ENCODE peak calls at places on chromosomes 5 and 9, in nine cellular contexts. One of them, this sample, is unnamed.
A peak's percentile ranks its signal among the peaks of the same experiment; 100 is the strongest.

GRCh38 chr5:80189701-80190100 is 66.1 kb downstream of the SERINC5 start:
- DNase-seq in prostate gland: no peak
- DNase-seq in vagina: no peak
- DNase-seq in heart right ventricle: no peak
- DNase-seq in Peyer's patch: no peak
- DNase-seq in psoas muscle: no peak
- DNase-seq in left lung: no peak
- DNase-seq in SK-N-SH: no peak
- DNase-seq in upper lobe of right lung: no peak
- DNase-seq in this sample: no peak

GRCh38 chr5:171445910-171446516 is 26.6 kb downstream of the FGF18 start:
- DNase-seq in vagina: no peak
- DNase-seq in heart right ventricle: peak; percentile 44
- DNase-seq in SK-N-SH: no peak
- DNase-seq in psoas muscle: peak; percentile 67
- DNase-seq in left lung: peak; percentile 46
- DNase-seq in upper lobe of right lung: no peak
- DNase-seq in Peyer's patch: no peak
- DNase-seq in prostate gland: no peak
- DNase-seq in this sample: no peak

GRCh38 chr5:67493676-67494075 is 297.1 kb upstream of the CD180 start:
- DNase-seq in SK-N-SH: peak; percentile 17
- DNase-seq in Peyer's patch: peak; percentile 58
- DNase-seq in prostate gland: peak; percentile 38
- DNase-seq in psoas muscle: peak; percentile 30
- DNase-seq in vagina: no peak
- DNase-seq in upper lobe of right lung: no peak
- DNase-seq in left lung: peak; percentile 38
- DNase-seq in heart right ventricle: peak; percentile 13
- DNase-seq in this sample: no peak

GRCh38 chr5:177495243-177496060 is 2.0 kb downstream of the PDLIM7 start:
- DNase-seq in prostate gland: no peak
- DNase-seq in heart right ventricle: peak; percentile 63
- DNase-seq in vagina: no peak
- DNase-seq in left lung: peak; percentile 77
- DNase-seq in SK-N-SH: peak; percentile 48
- DNase-seq in upper lobe of right lung: peak; percentile 72
- DNase-seq in psoas muscle: peak; percentile 67
- DNase-seq in Peyer's patch: no peak
- DNase-seq in this sample: no peak

GRCh38 chr5:145236127-145236526 is 599.0 kb downstream of the PRELID2 start:
- DNase-seq in upper lobe of right lung: no peak
- DNase-seq in Peyer's patch: no peak
- DNase-seq in left lung: no peak
- DNase-seq in prostate gland: no peak
- DNase-seq in SK-N-SH: no peak
- DNase-seq in heart right ventricle: no peak
- DNase-seq in psoas muscle: no peak
- DNase-seq in vagina: no peak
- DNase-seq in this sample: no peak

GRCh38 chr9:121561385-121562222 is 62.0 kb upstream of the GGTA1 start:
- DNase-seq in vagina: no peak
- DNase-seq in upper lobe of right lung: no peak
- DNase-seq in psoas muscle: no peak
- DNase-seq in SK-N-SH: peak; percentile 57
- DNase-seq in Peyer's patch: no peak
- DNase-seq in heart right ventricle: no peak
- DNase-seq in prostate gland: no peak
- DNase-seq in left lung: no peak
- DNase-seq in this sample: no peak

GRCh38 chr5:112186401-112186990 is 232.6 kb downstream of the EPB41L4A start:
- DNase-seq in Peyer's patch: no peak
- DNase-seq in vagina: no peak
- DNase-seq in heart right ventricle: no peak
- DNase-seq in prostate gland: no peak
- DNase-seq in psoas muscle: no peak
- DNase-seq in SK-N-SH: peak; percentile 44
- DNase-seq in left lung: no peak
- DNase-seq in upper lobe of right lung: no peak
- DNase-seq in this sample: no peak

GRCh38 chr5:177478711-177479646 is 5.5 kb upstream of the DBN1 start:
- DNase-seq in Peyer's patch: no peak
- DNase-seq in left lung: peak; percentile 80
- DNase-seq in upper lobe of right lung: peak; percentile 86
- DNase-seq in heart right ventricle: peak; percentile 88
- DNase-seq in prostate gland: peak; percentile 82
- DNase-seq in SK-N-SH: peak; percentile 73
- DNase-seq in psoas muscle: peak; percentile 86
- DNase-seq in vagina: no peak
- DNase-seq in this sample: no peak

GRCh38 chr9:86713970-86714369 is 233.3 kb downstream of the GAS1 start:
- DNase-seq in heart right ventricle: no peak
- DNase-seq in vagina: no peak
- DNase-seq in left lung: no peak
- DNase-seq in prostate gland: no peak
- DNase-seq in upper lobe of right lung: no peak
- DNase-seq in SK-N-SH: no peak
- DNase-seq in Peyer's patch: no peak
- DNase-seq in psoas muscle: no peak
- DNase-seq in this sample: no peak

GRCh38 chr9:73684601-73685000 is 532.9 kb downstream of the ANXA1 start:
- DNase-seq in prostate gland: no peak
- DNase-seq in psoas muscle: no peak
- DNase-seq in Peyer's patch: no peak
- DNase-seq in SK-N-SH: no peak
- DNase-seq in heart right ventricle: no peak
- DNase-seq in upper lobe of right lung: no peak
- DNase-seq in left lung: no peak
- DNase-seq in vagina: no peak
- DNase-seq in this sample: no peak

GRCh38 chr9:73689091-73689870 is 537.6 kb downstream of the ANXA1 start:
- DNase-seq in SK-N-SH: no peak
- DNase-seq in Peyer's patch: no peak
- DNase-seq in heart right ventricle: no peak
- DNase-seq in upper lobe of right lung: no peak
- DNase-seq in psoas muscle: no peak
- DNase-seq in left lung: no peak
- DNase-seq in prostate gland: no peak
- DNase-seq in vagina: no peak
- DNase-seq in this sample: no peak

GRCh38 chr9:73680831-73681230 is 529.2 kb downstream of the ANXA1 start:
- DNase-seq in heart right ventricle: no peak
- DNase-seq in vagina: no peak
- DNase-seq in SK-N-SH: no peak
- DNase-seq in psoas muscle: no peak
- DNase-seq in prostate gland: no peak
- DNase-seq in left lung: no peak
- DNase-seq in Peyer's patch: no peak
- DNase-seq in upper lobe of right lung: no peak
- DNase-seq in this sample: no peak

GRCh38 chr9:73685786-73686185 is 534.1 kb downstream of the ANXA1 start:
- DNase-seq in prostate gland: no peak
- DNase-seq in psoas muscle: no peak
- DNase-seq in heart right ventricle: no peak
- DNase-seq in upper lobe of right lung: no peak
- DNase-seq in Peyer's patch: no peak
- DNase-seq in SK-N-SH: no peak
- DNase-seq in vagina: no peak
- DNase-seq in left lung: no peak
- DNase-seq in this sample: no peak

GRCh38 chr9:73683862-73684591 is 532.4 kb downstream of the ANXA1 start:
- DNase-seq in upper lobe of right lung: no peak
- DNase-seq in prostate gland: peak; percentile 7
- DNase-seq in left lung: no peak
- DNase-seq in SK-N-SH: peak; percentile 1
- DNase-seq in vagina: no peak
- DNase-seq in psoas muscle: no peak
- DNase-seq in Peyer's patch: no peak
- DNase-seq in heart right ventricle: no peak
- DNase-seq in this sample: no peak
- H3K27ac ChIP-seq in upper lobe of right lung: no peak overlapping the region
- H3K27ac ChIP-seq in prostate gland: no peak overlapping the region
- H3K27ac ChIP-seq in left lung: no peak overlapping the region
- H3K27ac ChIP-seq in SK-N-SH: no peak overlapping the region
- H3K27ac ChIP-seq in vagina: no peak overlapping the region
- H3K27ac ChIP-seq in psoas muscle: no peak overlapping the region
- H3K27ac ChIP-seq in Peyer's patch: no peak overlapping the region
- H3K27ac ChIP-seq in heart right ventricle: no peak overlapping the region
- H3K27ac ChIP-seq in this sample: no peak overlapping the region

DNA sequence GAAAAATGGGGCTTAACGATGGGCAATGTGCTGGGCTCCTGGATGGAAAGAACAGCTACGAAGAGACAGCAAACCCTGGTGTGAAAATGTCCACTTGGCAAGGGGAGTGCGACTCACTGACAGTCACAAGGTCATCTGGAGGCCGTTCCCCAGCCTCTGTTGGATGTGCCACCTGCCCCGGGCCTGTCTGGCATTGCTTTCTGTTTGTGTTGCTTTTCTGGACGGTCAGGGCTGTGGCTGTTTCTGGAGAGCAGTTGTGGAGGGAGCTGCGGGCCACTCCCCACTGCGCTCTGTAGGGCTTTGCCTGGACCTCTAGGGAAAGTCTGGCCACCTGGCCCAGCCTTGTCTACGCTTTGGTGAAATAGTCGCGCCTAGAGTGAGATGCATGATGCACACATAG is 185.3 kb downstream of the IRX1 start:
- DNase-seq in psoas muscle: no peak
- DNase-seq in prostate gland: no peak
- DNase-seq in Peyer's patch: no peak
- DNase-seq in vagina: no peak
- DNase-seq in upper lobe of right lung: no peak
- DNase-seq in heart right ventricle: no peak
- DNase-seq in SK-N-SH: no peak
- DNase-seq in left lung: no peak
- DNase-seq in this sample: no peak
- TF ChIP-seq CTCF in psoas muscle: no peak
- TF ChIP-seq CTCF in prostate gland: no peak
- TF ChIP-seq CTCF in Peyer's patch: no peak
- TF ChIP-seq CTCF in vagina: no peak
- TF ChIP-seq CTCF in upper lobe of right lung: no peak
- TF ChIP-seq CTCF in heart right ventricle: no peak
- TF ChIP-seq CTCF in SK-N-SH: no peak
- TF ChIP-seq CTCF in left lung: no peak
- TF ChIP-seq CTCF in this sample: no peak

GRCh38 chr9:36134761-36135505 is 1.6 kb upstream of the GLIPR2 start:
- DNase-seq in Peyer's patch: peak; percentile 12
- DNase-seq in upper lobe of right lung: no peak
- DNase-seq in psoas muscle: no peak
- DNase-seq in SK-N-SH: no peak
- DNase-seq in prostate gland: no peak
- DNase-seq in vagina: no peak
- DNase-seq in left lung: no peak
- DNase-seq in heart right ventricle: no peak
- DNase-seq in this sample: no peak
- H3K4me3 ChIP-seq in Peyer's patch: no peak overlapping the region
- H3K4me3 ChIP-seq in upper lobe of right lung: no peak overlapping the region
- H3K4me3 ChIP-seq in psoas muscle: no peak overlapping the region
- H3K4me3 ChIP-seq in SK-N-SH: no peak overlapping the region
- H3K4me3 ChIP-seq in prostate gland: no peak overlapping the region
- H3K4me3 ChIP-seq in vagina: no peak overlapping the region
- H3K4me3 ChIP-seq in left lung: no peak overlapping the region
- H3K4me3 ChIP-seq in heart right ventricle: no peak overlapping the region
- H3K4me3 ChIP-seq in this sample: no peak overlapping the region

DNA sequence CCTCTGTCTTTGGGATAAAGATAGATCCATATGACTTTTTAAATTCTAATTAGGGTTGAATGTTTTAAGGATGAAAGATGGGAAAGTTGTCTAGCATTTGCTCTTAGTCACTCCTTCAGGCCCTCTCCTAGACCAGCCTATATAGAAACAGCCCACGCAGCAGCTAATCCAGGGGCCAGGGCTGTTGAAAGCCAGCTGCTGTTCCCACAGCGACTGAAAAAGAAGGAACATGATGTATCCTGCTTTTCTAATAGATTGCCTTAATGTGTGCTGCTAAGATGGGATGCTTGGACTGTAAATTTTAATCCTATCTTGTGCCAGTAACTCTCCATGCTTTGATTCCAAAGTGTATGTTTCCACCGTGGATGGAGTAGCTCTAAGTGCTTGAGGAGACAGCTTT is 33.0 kb downstream of the SLC36A1 start:
- DNase-seq in psoas muscle: no peak
- DNase-seq in heart right ventricle: no peak
- DNase-seq in SK-N-SH: no peak
- DNase-seq in prostate gland: no peak
- DNase-seq in upper lobe of right lung: no peak
- DNase-seq in Peyer's patch: no peak
- DNase-seq in vagina: no peak
- DNase-seq in left lung: no peak
- DNase-seq in this sample: no peak
- H3K27ac ChIP-seq in psoas muscle: peak overlapping the region; percentile 64
- H3K27ac ChIP-seq in heart right ventricle: peak overlapping the region; percentile 76
- H3K27ac ChIP-seq in SK-N-SH: no peak overlapping the region
- H3K27ac ChIP-seq in prostate gland: no peak overlapping the region
- H3K27ac ChIP-seq in upper lobe of right lung: no peak overlapping the region
- H3K27ac ChIP-seq in Peyer's patch: no peak overlapping the region
- H3K27ac ChIP-seq in vagina: no peak overlapping the region
- H3K27ac ChIP-seq in left lung: no peak overlapping the region
- H3K27ac ChIP-seq in this sample: no peak overlapping the region

GRCh38 chr5:133423031-133423617 is 189.2 kb downstream of the FSTL4 start:
- DNase-seq in left lung: no peak
- DNase-seq in prostate gland: peak; percentile 43
- DNase-seq in heart right ventricle: no peak
- DNase-seq in psoas muscle: no peak
- DNase-seq in upper lobe of right lung: no peak
- DNase-seq in vagina: peak; percentile 74
- DNase-seq in SK-N-SH: no peak
- DNase-seq in Peyer's patch: no peak
- DNase-seq in this sample: no peak

GRCh38 chr5:133420440-133421301 is 191.7 kb downstream of the FSTL4 start:
- DNase-seq in heart right ventricle: no peak
- DNase-seq in left lung: no peak
- DNase-seq in upper lobe of right lung: no peak
- DNase-seq in Peyer's patch: no peak
- DNase-seq in vagina: peak; percentile 94
- DNase-seq in prostate gland: no peak
- DNase-seq in psoas muscle: no peak
- DNase-seq in SK-N-SH: no peak
- DNase-seq in this sample: no peak

GRCh38 chr5:133423618-133424282 is 188.6 kb downstream of the FSTL4 start:
- DNase-seq in upper lobe of right lung: peak; percentile 85
- DNase-seq in SK-N-SH: peak; percentile 87
- DNase-seq in Peyer's patch: peak; percentile 77
- DNase-seq in heart right ventricle: peak; percentile 75
- DNase-seq in vagina: peak; percentile 81
- DNase-seq in psoas muscle: peak; percentile 65
- DNase-seq in prostate gland: peak; percentile 17
- DNase-seq in left lung: peak; percentile 67
- DNase-seq in this sample: peak; percentile 55

GRCh38 chr5:133421806-133422205 is 190.5 kb downstream of the FSTL4 start:
- DNase-seq in prostate gland: no peak
- DNase-seq in psoas muscle: no peak
- DNase-seq in SK-N-SH: no peak
- DNase-seq in Peyer's patch: no peak
- DNase-seq in left lung: no peak
- DNase-seq in heart right ventricle: no peak
- DNase-seq in upper lobe of right lung: no peak
- DNase-seq in vagina: no peak
- DNase-seq in this sample: no peak

DNA sequence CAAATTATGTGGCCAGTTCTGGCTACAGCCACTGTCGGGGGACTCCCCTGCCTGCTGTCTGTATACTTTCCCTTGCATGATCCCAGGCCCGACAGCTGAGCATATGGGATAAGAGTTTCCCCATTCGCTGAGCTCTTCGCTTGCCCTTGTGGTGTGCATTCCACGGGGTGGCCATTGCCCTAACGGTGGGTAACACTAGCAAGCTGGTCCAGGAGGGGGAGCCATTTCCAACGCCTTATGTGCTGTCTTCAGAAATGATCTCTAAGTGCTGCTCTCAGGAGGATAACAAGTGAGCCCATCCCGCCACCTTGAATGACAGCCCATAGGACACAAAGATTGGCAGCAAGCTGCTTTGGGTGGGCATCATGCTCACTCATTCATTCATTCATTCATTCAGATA is 190.9 kb downstream of the FSTL4 start:
- DNase-seq in left lung: no peak
- DNase-seq in vagina: peak; percentile 70
- DNase-seq in heart right ventricle: no peak
- DNase-seq in psoas muscle: no peak
- DNase-seq in prostate gland: no peak
- DNase-seq in SK-N-SH: peak; percentile 70
- DNase-seq in upper lobe of right lung: no peak
- DNase-seq in Peyer's patch: no peak
- DNase-seq in this sample: no peak
- TF ChIP-seq CTCF in left lung: no peak
- TF ChIP-seq CTCF in vagina: no peak
- TF ChIP-seq CTCF in heart right ventricle: peak; percentile 29
- TF ChIP-seq CTCF in psoas muscle: no peak
- TF ChIP-seq CTCF in prostate gland: no peak
- TF ChIP-seq CTCF in SK-N-SH: peak; percentile 60
- TF ChIP-seq CTCF in upper lobe of right lung: no peak
- TF ChIP-seq CTCF in Peyer's patch: no peak
- TF ChIP-seq CTCF in this sample: no peak

This sample was measured in CD8-positive, alpha-beta T cell.